ENCODE peak calls at places on chromosome X, in seven cellular contexts. R is IMR-90; K is hepatocyte; T is CD8-positive, alpha-beta T cell; B is neuronal stem cell; W is psoas muscle; Z is suprapubic skin. N is an unnamed sample. For H3K36me3, the result is how much of the 10 kb centered on the place peaks cover.

GRCh38 chrX:101415180-101416130 is 7.4 kb downstream of the HNRNPH2 start:
- DNase-seq in R (peak), K (peak), T (no peak), B (peak), W (no peak), Z (no peak), N (peak)

GRCh38 chrX:74492720-74493201 is 71.5 kb downstream of the SLC16A2 start:
- DNase-seq in R (no peak), K (no peak), T (no peak), B (peak), W (no peak), Z (no peak), N (no peak)

GRCh38 chrX:39975094-39975865 is 122.5 kb downstream of the BCOR start:
- DNase-seq in R (no peak), K (peak), T (no peak), B (no peak), W (no peak), Z (no peak), N (no peak)

GRCh38 chrX:40006025-40007017 is 91.4 kb downstream of the BCOR start:
- DNase-seq in R (no peak), K (peak), T (peak), B (no peak), W (peak), Z (peak), N (no peak)

GRCh38 chrX:16869393-16870094 is 618 bp downstream of the RBBP7 start:
- DNase-seq in R (peak), K (peak), T (peak), B (peak), W (peak), Z (peak), N (peak)

GRCh38 chrX:28920554-28920953 is 333.3 kb downstream of the IL1RAPL1 start:
- DNase-seq in R (peak), K (peak), T (no peak), B (no peak), W (no peak), Z (no peak), N (peak)

GRCh38 chrX:107298276-107298675 is 91.9 kb downstream of the DNAAF6 start:
- DNase-seq in R (no peak), K (no peak), T (no peak), B (no peak), W (no peak), Z (no peak), N (no peak)

GRCh38 chrX:94361241-94361640 is 687.2 kb downstream of the FAM133A start:
- DNase-seq in R (no peak), K (no peak), T (no peak), B (no peak), W (no peak), Z (no peak), N (no peak)

GRCh38 chrX:123550829-123551228 is 182.0 kb downstream of the THOC2 start:
- DNase-seq in R (no peak), K (no peak), T (no peak), B (no peak), W (no peak), Z (no peak), N (no peak)

GRCh38 chrX:71144651-71145050 is at the start of gene NLGN3:
- DNase-seq in R (no peak), K (no peak), T (no peak), B (no peak), W (no peak), Z (no peak), N (no peak)

GRCh38 chrX:27746516-27746915 is 61.3 kb upstream of the MAGEB10 start:
- DNase-seq in R (no peak), K (no peak), T (no peak), B (no peak), W (no peak), Z (no peak), N (no peak)

GRCh38 chrX:155662297-155662696 is 49.5 kb upstream of the TMLHE start:
- DNase-seq in R (no peak), K (no peak), T (no peak), B (no peak), W (no peak), Z (no peak), N (no peak)

GRCh38 chrX:153456161-153456560 is 10.3 kb upstream of the TREX2 start:
- DNase-seq in R (no peak), K (no peak), T (no peak), B (no peak), W (peak), Z (no peak), N (no peak)

GRCh38 chrX:13293700-13294099 is 26.2 kb downstream of the ATXN3L start:
- DNase-seq in R (no peak), K (peak), T (no peak), B (no peak), W (no peak), Z (no peak), N (peak)

GRCh38 chrX:80751456-80751855 is 58.2 kb downstream of the BRWD3 start:
- DNase-seq in R (peak), K (no peak), T (no peak), B (no peak), W (no peak), Z (no peak), N (no peak)

GRCh38 chrX:106585478-106585877 is 26.3 kb upstream of the RADX start:
- DNase-seq in R (no peak), K (no peak), T (no peak), B (no peak), W (no peak), Z (no peak), N (no peak)

GRCh38 chrX:146224442-146224841 is 406.8 kb downstream of the SLITRK2 start:
- DNase-seq in R (no peak), K (peak), T (no peak), B (no peak), W (no peak), Z (no peak), N (no peak)

GRCh38 chrX:41526925-41527324 is 79.8 kb downstream of the NYX start:
- DNase-seq in R (peak), K (no peak), T (no peak), B (no peak), W (no peak), Z (no peak), N (peak)

GRCh38 chrX:5051831-5052491 is 1176.7 kb downstream of the NLGN4X start:
- DNase-seq in R (no peak), K (peak), T (no peak), B (no peak), W (peak), Z (no peak), N (no peak)

GRCh38 chrX:84078991-84079390 is 109.0 kb downstream of the RPS6KA6 start:
- DNase-seq in R (no peak), K (no peak), T (no peak), B (no peak), W (no peak), Z (no peak), N (no peak)

GRCh38 chrX:1025413-1025812 is 187.0 kb downstream of the CRLF2 start:
- DNase-seq in R (no peak), K (no peak), T (no peak), B (no peak), W (no peak), Z (no peak), N (no peak)

DNA sequence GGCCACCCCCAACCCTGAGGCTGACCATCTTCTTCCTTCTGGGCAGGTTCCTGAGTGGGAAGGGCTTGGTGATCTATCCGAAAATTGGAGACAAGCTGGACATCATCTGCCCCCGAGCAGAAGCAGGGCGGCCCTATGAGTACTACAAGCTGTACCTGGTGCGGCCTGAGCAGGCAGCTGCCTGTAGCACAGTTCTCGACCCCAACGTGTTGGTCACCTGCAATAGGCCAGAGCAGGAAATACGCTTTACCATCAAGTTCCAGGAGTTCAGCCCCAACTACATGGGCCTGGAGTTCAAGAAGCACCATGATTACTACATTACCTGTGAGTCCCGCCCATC is 9.7 kb downstream of the EFNB1 start:
- DNase-seq in R (no peak), K (no peak), T (no peak), B (no peak), W (no peak), Z (no peak), N (no peak)
- H3K36me3 ChIP-seq in R (under half), K (under half), T (under half), B (under half), W (under half), Z (under half), N (under half)

DNA sequence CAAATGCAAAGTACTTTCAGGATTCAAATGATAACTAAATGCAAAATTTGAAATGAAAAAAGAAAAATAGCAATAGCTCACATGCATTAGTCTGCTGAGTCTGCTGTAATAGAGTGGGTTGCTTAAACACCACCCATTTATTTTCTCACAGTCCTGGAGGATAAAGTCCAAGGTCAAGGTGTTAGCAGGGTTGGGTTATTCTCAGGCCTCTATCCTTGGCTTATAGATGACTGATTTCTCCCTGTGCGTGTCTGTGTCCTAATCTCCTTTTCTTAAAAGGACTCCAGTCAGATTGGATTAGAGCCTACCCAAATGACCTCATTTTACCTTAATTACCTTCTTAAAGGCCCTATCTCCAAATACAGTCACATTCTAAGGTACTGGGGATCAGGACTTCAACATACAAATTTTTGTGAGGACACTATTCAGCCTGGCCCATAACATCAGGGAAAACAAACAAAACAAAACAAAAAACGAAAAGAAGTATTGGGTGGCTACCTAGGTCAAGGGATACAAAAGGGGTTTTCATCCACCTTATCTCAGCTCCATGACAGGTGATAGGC is 6.3 kb upstream of the TBL1X start:
- DNase-seq in R (no peak), K (no peak), T (no peak), B (no peak), W (no peak), Z (no peak), N (no peak)
- H3K36me3 ChIP-seq in R (under half), K (under half), T (under half), B (under half), W (under half), Z (under half), N (under half)

GRCh38 chrX:63471004-63471403 is 119.9 kb upstream of the SPIN4 start:
- DNase-seq in R (no peak), K (no peak), T (no peak), B (no peak), W (no peak), Z (no peak), N (no peak)

GRCh38 chrX:63466690-63467089 is 115.6 kb upstream of the SPIN4 start:
- DNase-seq in R (no peak), K (no peak), T (no peak), B (no peak), W (no peak), Z (no peak), N (no peak)

GRCh38 chrX:63475200-63475599 is 124.1 kb upstream of the SPIN4 start:
- DNase-seq in R (no peak), K (no peak), T (no peak), B (no peak), W (no peak), Z (no peak), N (no peak)

GRCh38 chrX:63470506-63470905 is 119.4 kb upstream of the SPIN4 start:
- DNase-seq in R (no peak), K (no peak), T (no peak), B (no peak), W (no peak), Z (no peak), N (no peak)
- H3K36me3 ChIP-seq in R (under half), K (under half), T (under half), B (under half), W (under half), Z (under half), N (under half)

DNA sequence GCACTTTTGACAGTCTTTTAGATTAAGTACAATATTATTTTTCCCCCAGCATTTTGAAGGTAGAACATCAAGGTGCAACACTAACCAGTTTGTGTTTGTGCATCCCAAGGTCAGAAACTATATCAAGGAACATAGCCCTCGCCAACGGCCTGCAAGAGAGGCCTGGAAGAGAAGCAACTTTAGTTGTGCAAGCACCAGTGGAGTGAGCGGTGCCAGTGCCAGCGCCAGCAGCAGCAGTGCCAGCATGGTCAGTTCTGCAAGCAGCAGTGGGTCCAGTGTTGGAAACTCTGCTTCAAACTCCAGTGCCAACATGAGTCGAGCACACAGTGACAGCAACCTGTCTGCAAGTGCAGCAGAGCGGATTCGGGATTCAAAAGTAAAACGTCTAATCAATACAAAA is 21.7 kb downstream of the FAM199X start:
- DNase-seq in R (no peak), K (no peak), T (no peak), B (no peak), W (peak), Z (no peak), N (no peak)
- H3K36me3 ChIP-seq in R (under half), K (under half), T (under half), B (under half), W (under half), Z (under half), N (under half)

GRCh38 chrX:2426289-2426882 is 74.4 kb downstream of the DHRSX start:
- DNase-seq in R (no peak), K (no peak), T (no peak), B (no peak), W (no peak), Z (no peak), N (no peak)

GRCh38 chrX:2424317-2424716 is 76.5 kb downstream of the DHRSX start:
- DNase-seq in R (no peak), K (no peak), T (no peak), B (no peak), W (no peak), Z (no peak), N (no peak)

GRCh38 chrX:2423899-2424298 is 76.9 kb downstream of the DHRSX start:
- DNase-seq in R (no peak), K (no peak), T (no peak), B (no peak), W (no peak), Z (no peak), N (no peak)

GRCh38 chrX:2425281-2426071 is 75.3 kb downstream of the DHRSX start:
- DNase-seq in R (no peak), K (no peak), T (no peak), B (no peak), W (no peak), Z (no peak), N (no peak)

DNA sequence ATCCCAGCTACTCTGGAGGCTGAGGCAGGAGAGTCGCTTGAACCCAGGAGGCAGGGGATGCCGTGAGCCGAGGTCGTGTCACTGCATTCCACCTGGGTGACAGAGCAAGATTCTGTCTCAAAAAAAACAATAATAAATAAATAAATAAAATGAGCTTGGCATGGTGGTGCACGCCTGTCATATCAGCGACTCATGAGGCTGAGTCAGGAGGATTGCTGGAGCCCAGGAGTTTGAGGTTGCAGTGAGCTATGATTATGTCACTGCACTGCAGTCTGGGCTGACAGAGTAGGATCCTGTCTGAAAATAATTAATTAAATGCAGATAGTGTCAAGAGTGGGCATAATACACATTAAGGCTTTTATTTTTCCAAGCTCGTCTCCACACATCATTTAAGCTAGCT is 77.5 kb downstream of the DHRSX start:
- DNase-seq in R (peak), K (no peak), T (no peak), B (no peak), W (no peak), Z (no peak), N (no peak)
- H3K36me3 ChIP-seq in R (under half), K (under half), T (under half), B (under half), W (under half), Z (under half), N (under half)

DNA sequence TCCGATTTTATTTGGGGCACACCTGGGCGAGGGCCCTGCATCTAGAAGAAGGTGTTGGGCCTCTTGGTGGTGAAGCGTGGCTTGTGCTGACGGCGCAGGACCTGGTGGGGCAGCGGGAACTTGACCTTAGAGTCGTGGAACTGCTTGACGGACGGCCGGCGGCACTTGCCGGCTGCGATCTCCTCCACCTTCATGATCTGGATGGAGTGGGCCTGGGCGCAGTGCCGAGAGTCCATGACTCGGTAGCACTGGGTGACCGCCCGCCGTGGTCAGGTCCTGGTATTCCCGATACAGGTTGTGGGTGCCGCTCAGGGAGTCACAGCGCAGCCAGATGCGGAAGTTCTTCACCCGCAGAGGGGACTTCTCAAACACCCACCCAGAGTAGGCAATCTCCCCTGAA is 56.8 kb upstream of the ALG13 start:
- DNase-seq in R (no peak), K (no peak), T (no peak), B (no peak), W (no peak), Z (no peak), N (no peak)
- H3K36me3 ChIP-seq in R (under half), K (under half), T (under half), B (under half), W (under half), Z (under half), N (under half)

N was measured in endothelial cell of umbilical vein.